ENCODE peak calls at places on chromosomes 13 and 19, in four cellular contexts. I is GM12878, S is WTC11, Q is K562. F is an unnamed sample.

GRCh38 chr13:112777637-112778406 is 88.0 kb downstream of the ATP11A start:
- DNase-seq in I (no peak), S (peak), Q (no peak), F (peak)

GRCh38 chr13:113989585-113990300 is 15.9 kb upstream of the C13orf46 start:
- DNase-seq in I (no peak), S (no peak), Q (no peak), F (no peak)

GRCh38 chr19:2495651-2496316 is 19.9 kb downstream of the GADD45B start:
- DNase-seq in I (no peak), S (no peak), Q (no peak), F (no peak)

GRCh38 chr13:108302279-108302678 is 32.8 kb downstream of the TNFSF13B start:
- DNase-seq in I (no peak), S (no peak), Q (no peak), F (no peak)

GRCh38 chr13:100300708-100301107 is 211.8 kb downstream of the PCCA start:
- DNase-seq in I (no peak), S (no peak), Q (no peak), F (no peak)

GRCh38 chr13:23212621-23213020 is 31.8 kb downstream of the SGCG start:
- DNase-seq in I (no peak), S (no peak), Q (no peak), F (no peak)

GRCh38 chr13:28530729-28531194 is 35.8 kb upstream of the FLT1 start:
- DNase-seq in I (no peak), S (no peak), Q (no peak), F (no peak)

GRCh38 chr13:100828226-100828625 is 153.6 kb upstream of the TMTC4 start:
- DNase-seq in I (no peak), S (no peak), Q (no peak), F (peak)

GRCh38 chr13:76225815-76226489 is 589.8 kb downstream of the LMO7 start:
- DNase-seq in I (no peak), S (no peak), Q (no peak), F (no peak)

GRCh38 chr19:3570619-3571018 is 2.1 kb upstream of the HMG20B start:
- DNase-seq in I (no peak), S (no peak), Q (no peak), F (no peak)

GRCh38 chr19:47839411-47839810 is 17.7 kb downstream of the CRX start:
- DNase-seq in I (no peak), S (no peak), Q (no peak), F (no peak)

GRCh38 chr13:85386424-85386823 is 412.8 kb downstream of the SLITRK6 start:
- DNase-seq in I (no peak), S (no peak), Q (no peak), F (peak)

GRCh38 chr13:26971990-26972888 is 199.4 kb downstream of the USP12 start:
- DNase-seq in I (no peak), S (peak), Q (peak), F (no peak)

GRCh38 chr13:51158365-51158764 is 47.3 kb upstream of the C13orf42 start:
- DNase-seq in I (no peak), S (no peak), Q (peak), F (peak)

GRCh38 chr13:97318532-97318931 is 96.4 kb downstream of the MBNL2 start:
- DNase-seq in I (no peak), S (no peak), Q (no peak), F (no peak)

GRCh38 chr13:93824286-93824685 is 597.7 kb downstream of the GPC6 start:
- DNase-seq in I (no peak), S (no peak), Q (no peak), F (no peak)

GRCh38 chr13:108895220-108895704 is 265.9 kb downstream of the MYO16 start:
- DNase-seq in I (no peak), S (no peak), Q (peak), F (peak)

GRCh38 chr19:49150106-49150943 is 4.9 kb downstream of the HRC start:
- DNase-seq in I (no peak), S (peak), Q (peak), F (peak)

GRCh38 chr13:29482504-29482903 is 113.0 kb downstream of the SLC7A1 start:
- DNase-seq in I (no peak), S (no peak), Q (no peak), F (no peak)

GRCh38 chr19:3969435-3970312 is 1.2 kb downstream of the DAPK3 start:
- DNase-seq in I (no peak), S (peak), Q (peak), F (no peak)

GRCh38 chr19:1449467-1450442 is at the start of gene APC2:
- DNase-seq in I (no peak), S (peak), Q (peak), F (peak)

GRCh38 chr13:28659611-28659970 is 661 bp downstream of the POMP start:
- DNase-seq in I (no peak), S (no peak), Q (peak), F (no peak)

GRCh38 chr13:87884874-87885273 is 213.7 kb downstream of the SLITRK5 start:
- DNase-seq in I (no peak), S (no peak), Q (no peak), F (peak)

GRCh38 chr13:40640845-40641458 is 25.5 kb downstream of the FOXO1 start:
- DNase-seq in I (no peak), S (no peak), Q (no peak), F (no peak)
- TF ChIP-seq USF1 in I (no peak), S (no peak), Q (no peak), F (no peak)

DNA sequence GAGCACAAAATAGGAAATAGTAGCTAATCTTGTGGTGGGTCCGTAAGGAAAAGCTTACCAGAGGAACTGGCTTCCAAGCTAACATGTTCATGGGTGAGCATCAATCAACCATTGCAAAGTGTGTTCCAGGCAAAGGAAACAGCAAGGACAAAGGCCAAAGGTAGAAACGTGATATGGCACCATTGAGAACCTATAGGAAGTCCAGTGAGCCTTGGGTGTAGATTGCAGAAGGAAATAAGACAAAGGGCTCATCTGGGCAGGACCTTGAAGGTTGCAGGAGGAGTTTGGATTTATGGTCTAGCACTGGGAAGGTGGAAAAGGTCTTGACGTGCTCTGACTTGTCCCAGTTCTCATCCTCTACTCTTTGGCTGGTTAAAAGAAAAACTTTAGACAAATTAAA is 22.3 kb downstream of the CYP2B6 start:
- DNase-seq in I (no peak), S (no peak), Q (no peak), F (no peak)
- TF ChIP-seq MAX in I (no peak), S (no peak), Q (no peak), F (no peak)

GRCh38 chr13:52884429-52884828 is 36.0 kb upstream of the PCDH8 start:
- DNase-seq in I (no peak), S (no peak), Q (no peak), F (no peak)

GRCh38 chr13:52882803-52883202 is 34.4 kb upstream of the PCDH8 start:
- DNase-seq in I (no peak), S (no peak), Q (no peak), F (no peak)

GRCh38 chr13:52879950-52880650 is 31.7 kb upstream of the PCDH8 start:
- DNase-seq in I (no peak), S (peak), Q (no peak), F (no peak)
- TF ChIP-seq USF1 in I (no peak), S (no peak), Q (no peak), F (no peak)

DNA sequence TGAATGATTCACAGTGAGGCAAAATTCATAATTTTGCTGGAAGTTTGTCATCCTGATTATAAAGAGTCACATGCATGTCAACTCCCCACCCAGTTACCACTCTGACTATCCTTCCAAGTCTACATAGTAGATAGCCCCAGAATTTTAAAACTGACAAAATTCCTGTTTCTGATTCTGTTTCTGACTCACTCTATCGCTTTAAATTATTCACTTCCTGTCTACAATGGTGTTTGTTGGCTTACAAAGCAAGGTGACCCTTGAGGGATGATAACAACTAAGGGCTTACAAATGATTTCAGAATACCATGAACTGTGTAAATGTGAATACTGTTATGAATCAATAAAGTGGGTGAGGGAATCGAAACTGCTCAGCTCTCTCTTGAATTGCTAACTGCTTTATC is 98.7 kb upstream of the KL start:
- DNase-seq in I (peak), S (no peak), Q (no peak), F (no peak)
- TF ChIP-seq MAX in I (no peak), S (no peak), Q (no peak), F (no peak)

GRCh38 chr13:66992183-66992582 is 238.0 kb downstream of the PCDH9 start:
- DNase-seq in I (no peak), S (no peak), Q (no peak), F (no peak)

GRCh38 chr13:66995366-66995663 is 234.8 kb downstream of the PCDH9 start:
- DNase-seq in I (no peak), S (no peak), Q (no peak), F (no peak)

GRCh38 chr13:66994498-66995365 is 235.4 kb downstream of the PCDH9 start:
- DNase-seq in I (peak), S (no peak), Q (peak), F (no peak)

GRCh38 chr13:66992683-66993082 is 237.5 kb downstream of the PCDH9 start:
- DNase-seq in I (no peak), S (no peak), Q (no peak), F (no peak)

GRCh38 chr13:66994097-66994496 is 236.0 kb downstream of the PCDH9 start:
- DNase-seq in I (no peak), S (peak), Q (peak), F (peak)
- TF ChIP-seq USF1 in I (no peak), S (no peak), Q (no peak), F (no peak)

DNA sequence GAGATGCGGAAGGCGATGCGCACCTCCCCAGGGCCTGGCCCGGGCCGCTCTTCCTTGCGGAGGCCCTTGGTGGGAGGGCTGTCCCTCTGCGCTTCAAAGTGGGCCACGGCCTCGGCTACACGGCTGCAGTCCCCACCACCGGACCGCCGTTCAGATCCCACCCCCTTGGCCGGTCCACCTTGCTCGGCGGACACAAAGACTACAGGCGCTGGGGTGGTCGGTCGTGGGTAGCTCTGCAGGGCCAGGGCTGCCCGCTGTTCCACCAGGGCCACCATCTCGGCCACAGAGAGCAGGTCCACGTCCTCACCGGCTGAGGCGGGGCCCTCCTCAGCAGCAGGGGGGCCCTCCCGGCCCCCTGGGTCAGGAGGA is 18.0 kb downstream of the FBXO46 start:
- DNase-seq in I (no peak), S (no peak), Q (no peak), F (no peak)
- TF ChIP-seq MAX in I (no peak), S (no peak), Q (no peak), F (no peak)

GRCh38 chr19:39498262-39499081 is at the start of gene DLL3:
- DNase-seq in I (no peak), S (peak), Q (peak), F (peak)

GRCh38 chr19:39499932-39500331 is 1.2 kb downstream of the DLL3 start:
- DNase-seq in I (no peak), S (no peak), Q (no peak), F (no peak)

GRCh38 chr19:39499082-39499642 is 415 bp downstream of the DLL3 start:
- DNase-seq in I (no peak), S (peak), Q (no peak), F (peak)

GRCh38 chr19:39496063-39496462 is 2.7 kb upstream of the DLL3 start:
- DNase-seq in I (no peak), S (no peak), Q (no peak), F (no peak)

GRCh38 chr19:39497850-39498261 is 891 bp upstream of the DLL3 start:
- DNase-seq in I (no peak), S (peak), Q (peak), F (peak)
- TF ChIP-seq USF1 in I (no peak), S (no peak), Q (no peak), F (no peak)

F was measured in SK-N-SH.